ENCODE peak calls at places on chromosomes 13 and 19, in six cellular contexts. One of them, this sample, is unnamed.
A peak's percentile ranks its signal among the peaks of the same experiment; 100 is the strongest.

GRCh38 chr13:45595968-45596367 is 19.6 kb downstream of the ERICH6B start:
- DNase-seq in cardiac fibroblast: no peak
- DNase-seq in astrocyte of the cerebellum: no peak
- DNase-seq in transverse colon: no peak
- DNase-seq in A549: no peak
- DNase-seq in AG04449: no peak
- DNase-seq in this sample: no peak

GRCh38 chr13:22047082-22047784 is 376.4 kb downstream of the FGF9 start:
- DNase-seq in A549: no peak
- DNase-seq in AG04449: no peak
- DNase-seq in astrocyte of the cerebellum: no peak
- DNase-seq in cardiac fibroblast: no peak
- DNase-seq in transverse colon: no peak
- DNase-seq in this sample: no peak

GRCh38 chr19:48659768-48660167 is 13.0 kb downstream of the NTN5 start:
- DNase-seq in AG04449: no peak
- DNase-seq in A549: no peak
- DNase-seq in astrocyte of the cerebellum: no peak
- DNase-seq in transverse colon: no peak
- DNase-seq in cardiac fibroblast: no peak
- DNase-seq in this sample: no peak

GRCh38 chr19:3075605-3076431 is 13.5 kb upstream of the TLE5 start:
- DNase-seq in A549: no peak
- DNase-seq in astrocyte of the cerebellum: no peak
- DNase-seq in AG04449: no peak
- DNase-seq in cardiac fibroblast: no peak
- DNase-seq in transverse colon: peak; percentile 75
- DNase-seq in this sample: no peak

GRCh38 chr13:107450931-107451330 is 764.4 kb downstream of the LIG4 start:
- DNase-seq in A549: no peak
- DNase-seq in transverse colon: no peak
- DNase-seq in AG04449: no peak
- DNase-seq in cardiac fibroblast: peak; percentile 92
- DNase-seq in astrocyte of the cerebellum: peak; percentile 98
- DNase-seq in this sample: peak; percentile 7

GRCh38 chr13:98869408-98870090 is 108.3 kb downstream of the DOCK9 start:
- DNase-seq in transverse colon: no peak
- DNase-seq in A549: no peak
- DNase-seq in cardiac fibroblast: peak; percentile 24
- DNase-seq in astrocyte of the cerebellum: no peak
- DNase-seq in AG04449: no peak
- DNase-seq in this sample: no peak

GRCh38 chr19:1647664-1648155 is 4.7 kb downstream of the TCF3 start:
- DNase-seq in astrocyte of the cerebellum: no peak
- DNase-seq in cardiac fibroblast: no peak
- DNase-seq in A549: no peak
- DNase-seq in AG04449: no peak
- DNase-seq in transverse colon: no peak
- DNase-seq in this sample: no peak

GRCh38 chr19:9296336-9296735 is 13.3 kb downstream of the ZNF699 start:
- DNase-seq in astrocyte of the cerebellum: no peak
- DNase-seq in cardiac fibroblast: no peak
- DNase-seq in A549: no peak
- DNase-seq in AG04449: no peak
- DNase-seq in transverse colon: no peak
- DNase-seq in this sample: no peak

GRCh38 chr19:1469200-1469935 is 9.6 kb downstream of the C19orf25 start:
- DNase-seq in transverse colon: no peak
- DNase-seq in A549: no peak
- DNase-seq in AG04449: no peak
- DNase-seq in astrocyte of the cerebellum: no peak
- DNase-seq in cardiac fibroblast: no peak
- DNase-seq in this sample: no peak

GRCh38 chr19:6848986-6849385 is 38.4 kb upstream of the ADGRE1 start:
- DNase-seq in cardiac fibroblast: no peak
- DNase-seq in AG04449: no peak
- DNase-seq in astrocyte of the cerebellum: no peak
- DNase-seq in transverse colon: no peak
- DNase-seq in A549: no peak
- DNase-seq in this sample: no peak

GRCh38 chr13:35531551-35531950 is 55.1 kb upstream of the MAB21L1 start:
- DNase-seq in cardiac fibroblast: no peak
- DNase-seq in A549: no peak
- DNase-seq in astrocyte of the cerebellum: no peak
- DNase-seq in transverse colon: no peak
- DNase-seq in AG04449: no peak
- DNase-seq in this sample: no peak

GRCh38 chr19:15412832-15413231 is 6.0 kb downstream of the AKAP8L start:
- DNase-seq in A549: no peak
- DNase-seq in transverse colon: no peak
- DNase-seq in AG04449: no peak
- DNase-seq in astrocyte of the cerebellum: no peak
- DNase-seq in cardiac fibroblast: no peak
- DNase-seq in this sample: no peak

GRCh38 chr19:51111606-51112005 is 3.4 kb upstream of the CTU1 start:
- DNase-seq in cardiac fibroblast: no peak
- DNase-seq in A549: peak; percentile 64
- DNase-seq in astrocyte of the cerebellum: no peak
- DNase-seq in AG04449: no peak
- DNase-seq in transverse colon: no peak
- DNase-seq in this sample: no peak

GRCh38 chr19:9934132-9934950 is 2.0 kb downstream of the OLFM2 start:
- DNase-seq in transverse colon: peak; percentile 74
- DNase-seq in astrocyte of the cerebellum: no peak
- DNase-seq in cardiac fibroblast: peak; percentile 74
- DNase-seq in A549: peak; percentile 52
- DNase-seq in AG04449: no peak
- DNase-seq in this sample: peak; percentile 49

GRCh38 chr13:43408274-43408673 is 378.5 kb downstream of the ENOX1 start:
- DNase-seq in A549: no peak
- DNase-seq in transverse colon: no peak
- DNase-seq in AG04449: no peak
- DNase-seq in cardiac fibroblast: no peak
- DNase-seq in astrocyte of the cerebellum: no peak
- DNase-seq in this sample: no peak

GRCh38 chr13:32323912-32324311 is 8.6 kb downstream of the BRCA2 start:
- DNase-seq in astrocyte of the cerebellum: peak; percentile 26
- DNase-seq in cardiac fibroblast: peak; percentile 61
- DNase-seq in AG04449: no peak
- DNase-seq in A549: no peak
- DNase-seq in transverse colon: no peak
- DNase-seq in this sample: no peak

GRCh38 chr19:39411832-39412099 is 703 bp upstream of the PLEKHG2 start:
- DNase-seq in AG04449: no peak
- DNase-seq in transverse colon: peak; percentile 96
- DNase-seq in A549: peak; percentile 98
- DNase-seq in cardiac fibroblast: peak; percentile 96
- DNase-seq in astrocyte of the cerebellum: peak; percentile 85
- DNase-seq in this sample: peak; percentile 99

GRCh38 chr19:55146078-55146647 is 2.8 kb downstream of the TNNT1 start:
- DNase-seq in cardiac fibroblast: no peak
- DNase-seq in astrocyte of the cerebellum: no peak
- DNase-seq in A549: peak; percentile 91
- DNase-seq in AG04449: no peak
- DNase-seq in transverse colon: no peak
- DNase-seq in this sample: no peak

GRCh38 chr19:15200575-15201364 is at the start of gene NOTCH3:
- DNase-seq in A549: no peak
- DNase-seq in cardiac fibroblast: no peak
- DNase-seq in astrocyte of the cerebellum: no peak
- DNase-seq in AG04449: no peak
- DNase-seq in transverse colon: no peak
- DNase-seq in this sample: no peak

GRCh38 chr13:105817498-105817897 is 718.0 kb downstream of the EFNB2 start:
- DNase-seq in AG04449: no peak
- DNase-seq in astrocyte of the cerebellum: no peak
- DNase-seq in cardiac fibroblast: no peak
- DNase-seq in A549: no peak
- DNase-seq in transverse colon: no peak
- DNase-seq in this sample: no peak

GRCh38 chr19:28977826-28978225 is 235.1 kb downstream of the UQCRFS1 start:
- DNase-seq in transverse colon: no peak
- DNase-seq in astrocyte of the cerebellum: no peak
- DNase-seq in AG04449: no peak
- DNase-seq in A549: no peak
- DNase-seq in cardiac fibroblast: no peak
- DNase-seq in this sample: no peak
- TF ChIP-seq CTCF in transverse colon: no peak
- TF ChIP-seq CTCF in astrocyte of the cerebellum: no peak
- TF ChIP-seq CTCF in AG04449: peak; percentile 29
- TF ChIP-seq CTCF in A549: no peak
- TF ChIP-seq CTCF in cardiac fibroblast: peak; percentile 26
- TF ChIP-seq CTCF in this sample: no peak

DNA sequence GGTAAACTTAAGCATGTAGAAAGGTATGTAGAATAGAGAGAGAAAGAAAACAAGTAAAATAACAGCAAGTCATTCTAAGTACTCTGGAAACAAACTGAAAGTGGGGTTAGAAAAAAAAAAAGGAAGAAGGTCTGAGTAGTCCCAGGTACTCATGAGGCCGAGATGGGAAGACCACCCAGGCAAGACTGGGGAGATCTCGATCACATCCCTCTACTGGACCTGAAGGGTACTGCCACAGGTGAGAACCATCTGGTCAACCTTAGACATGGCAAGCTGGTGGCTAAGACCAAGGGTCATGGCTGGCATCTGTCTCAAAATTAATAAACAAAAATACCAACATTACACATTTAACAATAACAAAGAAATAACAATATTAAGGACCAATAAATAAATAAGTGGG is 36.3 kb upstream of the ZNF724 start:
- DNase-seq in cardiac fibroblast: no peak
- DNase-seq in astrocyte of the cerebellum: no peak
- DNase-seq in A549: no peak
- DNase-seq in AG04449: no peak
- DNase-seq in transverse colon: no peak
- DNase-seq in this sample: no peak
- TF ChIP-seq CTCF in cardiac fibroblast: peak; percentile 38
- TF ChIP-seq CTCF in astrocyte of the cerebellum: peak; percentile 20
- TF ChIP-seq CTCF in A549: no peak
- TF ChIP-seq CTCF in AG04449: no peak
- TF ChIP-seq CTCF in transverse colon: no peak
- TF ChIP-seq CTCF in this sample: no peak

GRCh38 chr19:43503501-43504425 is 783 bp downstream of the PHLDB3 start:
- DNase-seq in AG04449: peak; percentile 29
- DNase-seq in cardiac fibroblast: peak; percentile 91
- DNase-seq in astrocyte of the cerebellum: peak; percentile 51
- DNase-seq in transverse colon: peak; percentile 98
- DNase-seq in A549: peak; percentile 95
- DNase-seq in this sample: peak; percentile 98
- TF ChIP-seq CTCF in AG04449: no peak
- TF ChIP-seq CTCF in cardiac fibroblast: no peak
- TF ChIP-seq CTCF in astrocyte of the cerebellum: no peak
- TF ChIP-seq CTCF in transverse colon: no peak
- TF ChIP-seq CTCF in A549: peak; percentile 56
- TF ChIP-seq CTCF in this sample: no peak

GRCh38 chr19:46513461-46514236 is 18.0 kb upstream of the PNMA8B start:
- DNase-seq in transverse colon: peak; percentile 83
- DNase-seq in cardiac fibroblast: peak; percentile 85
- DNase-seq in A549: peak; percentile 88
- DNase-seq in astrocyte of the cerebellum: peak; percentile 32
- DNase-seq in AG04449: no peak
- DNase-seq in this sample: peak; percentile 42
- TF ChIP-seq CTCF in transverse colon: peak; percentile 93
- TF ChIP-seq CTCF in cardiac fibroblast: peak; percentile 94
- TF ChIP-seq CTCF in A549: peak; percentile 97
- TF ChIP-seq CTCF in astrocyte of the cerebellum: peak; percentile 77
- TF ChIP-seq CTCF in AG04449: peak; percentile 76
- TF ChIP-seq CTCF in this sample: peak; percentile 95

GRCh38 chr19:41895745-41896580 is 13.0 kb downstream of the ARHGEF1 start:
- DNase-seq in transverse colon: no peak
- DNase-seq in cardiac fibroblast: no peak
- DNase-seq in astrocyte of the cerebellum: no peak
- DNase-seq in AG04449: no peak
- DNase-seq in A549: peak; percentile 72
- DNase-seq in this sample: no peak
- TF ChIP-seq CTCF in transverse colon: no peak
- TF ChIP-seq CTCF in cardiac fibroblast: peak; percentile 24
- TF ChIP-seq CTCF in astrocyte of the cerebellum: peak; percentile 30
- TF ChIP-seq CTCF in AG04449: peak; percentile 20
- TF ChIP-seq CTCF in A549: peak; percentile 45
- TF ChIP-seq CTCF in this sample: no peak

GRCh38 chr19:5318306-5318705 is 22.3 kb downstream of the PTPRS start:
- DNase-seq in A549: no peak
- DNase-seq in astrocyte of the cerebellum: no peak
- DNase-seq in cardiac fibroblast: no peak
- DNase-seq in AG04449: no peak
- DNase-seq in transverse colon: no peak
- DNase-seq in this sample: no peak
- TF ChIP-seq CTCF in A549: no peak
- TF ChIP-seq CTCF in astrocyte of the cerebellum: no peak
- TF ChIP-seq CTCF in cardiac fibroblast: no peak
- TF ChIP-seq CTCF in AG04449: no peak
- TF ChIP-seq CTCF in transverse colon: no peak
- TF ChIP-seq CTCF in this sample: no peak

This sample was measured in tibial nerve.